ENCODE peak calls at places on chromosomes 1 and 21, in six cellular contexts. One of them, this sample, is unnamed.

GRCh38 chr21:32137266-32137665 is 141.6 kb downstream of the MIS18A start:
- DNase-seq in HFFc6: no peak
- DNase-seq in foreskin fibroblast: no peak
- DNase-seq in tibial artery: no peak
- DNase-seq in fibroblast of lung: no peak
- DNase-seq in GM12865: peak
- DNase-seq in this sample: no peak

GRCh38 chr1:237779356-237779755 is 111.4 kb downstream of the ZP4 start:
- DNase-seq in HFFc6: no peak
- DNase-seq in foreskin fibroblast: no peak
- DNase-seq in tibial artery: no peak
- DNase-seq in fibroblast of lung: no peak
- DNase-seq in GM12865: no peak
- DNase-seq in this sample: no peak

GRCh38 chr1:221768444-221769066 is 26.7 kb upstream of the DUSP10 start:
- DNase-seq in HFFc6: no peak
- DNase-seq in foreskin fibroblast: peak
- DNase-seq in tibial artery: no peak
- DNase-seq in fibroblast of lung: no peak
- DNase-seq in GM12865: no peak
- DNase-seq in this sample: no peak

GRCh38 chr1:36555041-36555440 is 72.3 kb upstream of the CSF3R start:
- DNase-seq in HFFc6: no peak
- DNase-seq in foreskin fibroblast: no peak
- DNase-seq in tibial artery: no peak
- DNase-seq in fibroblast of lung: no peak
- DNase-seq in GM12865: no peak
- DNase-seq in this sample: no peak

GRCh38 chr1:180675586-180675985 is 43.8 kb downstream of the XPR1 start:
- DNase-seq in HFFc6: no peak
- DNase-seq in foreskin fibroblast: peak
- DNase-seq in tibial artery: no peak
- DNase-seq in fibroblast of lung: no peak
- DNase-seq in GM12865: no peak
- DNase-seq in this sample: no peak

GRCh38 chr1:6988796-6989195 is 203.5 kb downstream of the CAMTA1 start:
- DNase-seq in HFFc6: no peak
- DNase-seq in foreskin fibroblast: no peak
- DNase-seq in tibial artery: no peak
- DNase-seq in fibroblast of lung: no peak
- DNase-seq in GM12865: no peak
- DNase-seq in this sample: no peak

GRCh38 chr1:114208659-114209215 is 55.1 kb upstream of the SYT6 start:
- DNase-seq in HFFc6: no peak
- DNase-seq in foreskin fibroblast: peak
- DNase-seq in tibial artery: no peak
- DNase-seq in fibroblast of lung: no peak
- DNase-seq in GM12865: no peak
- DNase-seq in this sample: no peak

GRCh38 chr1:193905288-193906085 is 719.1 kb upstream of the B3GALT2 start:
- DNase-seq in HFFc6: peak
- DNase-seq in foreskin fibroblast: peak
- DNase-seq in tibial artery: no peak
- DNase-seq in fibroblast of lung: peak
- DNase-seq in GM12865: no peak
- DNase-seq in this sample: no peak

GRCh38 chr1:221366495-221367095 is 375.3 kb downstream of the DUSP10 start:
- DNase-seq in HFFc6: no peak
- DNase-seq in foreskin fibroblast: no peak
- DNase-seq in tibial artery: no peak
- DNase-seq in fibroblast of lung: no peak
- DNase-seq in GM12865: no peak
- DNase-seq in this sample: no peak

GRCh38 chr1:56561227-56562019 is 17.9 kb downstream of the PLPP3 start:
- DNase-seq in HFFc6: no peak
- DNase-seq in foreskin fibroblast: no peak
- DNase-seq in tibial artery: no peak
- DNase-seq in fibroblast of lung: no peak
- DNase-seq in GM12865: no peak
- DNase-seq in this sample: no peak

GRCh38 chr1:53254011-53254640 is 15.8 kb upstream of the MAGOH start:
- DNase-seq in HFFc6: peak
- DNase-seq in foreskin fibroblast: peak
- DNase-seq in tibial artery: no peak
- DNase-seq in fibroblast of lung: peak
- DNase-seq in GM12865: no peak
- DNase-seq in this sample: no peak

GRCh38 chr1:241253491-241253890 is 103.5 kb downstream of the RGS7 start:
- DNase-seq in HFFc6: no peak
- DNase-seq in foreskin fibroblast: peak
- DNase-seq in tibial artery: no peak
- DNase-seq in fibroblast of lung: peak
- DNase-seq in GM12865: no peak
- DNase-seq in this sample: no peak

GRCh38 chr1:31672988-31673387 is 28.3 kb upstream of the PEF1 start:
- DNase-seq in HFFc6: no peak
- DNase-seq in foreskin fibroblast: peak
- DNase-seq in tibial artery: peak
- DNase-seq in fibroblast of lung: no peak
- DNase-seq in GM12865: no peak
- DNase-seq in this sample: no peak

GRCh38 chr1:64686828-64687724 is 57.8 kb upstream of the RAVER2 start:
- DNase-seq in HFFc6: peak
- DNase-seq in foreskin fibroblast: peak
- DNase-seq in tibial artery: no peak
- DNase-seq in fibroblast of lung: peak
- DNase-seq in GM12865: peak
- DNase-seq in this sample: peak

GRCh38 chr1:77370588-77371306 is 88.9 kb downstream of the AK5 start:
- DNase-seq in HFFc6: peak
- DNase-seq in foreskin fibroblast: peak
- DNase-seq in tibial artery: no peak
- DNase-seq in fibroblast of lung: peak
- DNase-seq in GM12865: no peak
- DNase-seq in this sample: no peak

GRCh38 chr1:47104816-47105215 is 32.4 kb upstream of the CYP4A22 start:
- DNase-seq in HFFc6: no peak
- DNase-seq in foreskin fibroblast: no peak
- DNase-seq in tibial artery: no peak
- DNase-seq in fibroblast of lung: no peak
- DNase-seq in GM12865: no peak
- DNase-seq in this sample: no peak

GRCh38 chr1:215710340-215710971 is 143.4 kb downstream of the KCTD3 start:
- DNase-seq in HFFc6: peak
- DNase-seq in foreskin fibroblast: peak
- DNase-seq in tibial artery: no peak
- DNase-seq in fibroblast of lung: peak
- DNase-seq in GM12865: peak
- DNase-seq in this sample: peak

DNA sequence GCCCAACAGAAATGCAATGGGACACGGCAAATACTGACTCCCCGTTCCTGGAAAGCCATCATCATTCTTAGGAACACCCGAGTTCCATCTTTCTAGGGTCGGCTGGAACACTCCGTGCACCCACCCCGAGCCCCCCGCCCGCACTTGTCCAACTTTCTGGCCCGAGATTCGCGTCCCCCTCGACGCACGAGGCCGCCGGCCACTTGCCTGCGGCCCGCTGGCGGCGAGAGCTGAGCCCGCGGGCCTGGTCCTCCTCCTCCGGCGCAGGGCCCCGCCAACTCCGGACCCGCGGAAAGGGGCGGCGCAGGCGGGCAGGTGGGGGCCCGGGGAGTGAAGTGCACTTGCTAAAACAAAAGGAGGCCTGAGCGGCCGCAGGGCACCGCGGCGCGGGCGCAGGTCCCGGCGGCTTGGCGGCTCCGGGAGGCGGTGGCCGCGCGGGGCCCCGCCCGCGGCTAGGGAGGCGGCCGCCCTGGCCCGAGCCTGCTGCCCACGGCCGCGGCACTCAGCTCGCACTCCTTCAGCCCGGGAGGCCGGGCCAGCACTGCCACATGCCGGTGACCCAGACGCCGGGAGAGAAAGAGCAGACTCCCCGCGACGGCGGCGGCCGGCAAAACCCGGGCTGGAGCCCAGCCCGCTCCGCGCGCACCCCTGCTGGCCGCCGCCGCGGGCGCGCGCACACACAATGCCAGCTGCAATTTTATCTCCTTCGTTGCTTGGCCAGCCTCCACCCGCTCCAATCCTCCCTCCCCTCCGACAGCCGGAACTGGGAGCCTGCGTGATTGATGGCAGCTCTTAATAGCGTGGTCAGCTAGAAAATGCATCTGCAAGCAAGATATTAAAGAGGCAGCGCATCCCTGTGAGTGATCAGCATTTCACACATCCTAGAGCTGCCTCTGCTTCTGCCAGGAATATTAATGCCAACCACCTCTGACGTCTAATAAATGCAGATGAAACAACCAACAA is 114.3 kb downstream of the RERE start:
- DNase-seq in HFFc6: peak
- DNase-seq in foreskin fibroblast: peak
- DNase-seq in tibial artery: peak
- DNase-seq in fibroblast of lung: peak
- DNase-seq in GM12865: peak
- DNase-seq in this sample: peak
- TF ChIP-seq CTCF in HFFc6: peak
- TF ChIP-seq CTCF in foreskin fibroblast: no peak
- TF ChIP-seq CTCF in tibial artery: no peak
- TF ChIP-seq CTCF in fibroblast of lung: no peak
- TF ChIP-seq CTCF in GM12865: peak
- TF ChIP-seq CTCF in this sample: peak

GRCh38 chr1:11594625-11595024 is 59.6 kb downstream of the FBXO2 start:
- DNase-seq in HFFc6: no peak
- DNase-seq in foreskin fibroblast: no peak
- DNase-seq in tibial artery: no peak
- DNase-seq in fibroblast of lung: no peak
- DNase-seq in GM12865: no peak
- DNase-seq in this sample: no peak

GRCh38 chr1:11592752-11593151 is 61.5 kb downstream of the FBXO2 start:
- DNase-seq in HFFc6: no peak
- DNase-seq in foreskin fibroblast: no peak
- DNase-seq in tibial artery: no peak
- DNase-seq in fibroblast of lung: no peak
- DNase-seq in GM12865: no peak
- DNase-seq in this sample: no peak

GRCh38 chr1:11595287-11595686 is 58.9 kb downstream of the FBXO2 start:
- DNase-seq in HFFc6: no peak
- DNase-seq in foreskin fibroblast: no peak
- DNase-seq in tibial artery: no peak
- DNase-seq in fibroblast of lung: no peak
- DNase-seq in GM12865: no peak
- DNase-seq in this sample: no peak

GRCh38 chr1:11596295-11596694 is 57.9 kb downstream of the FBXO2 start:
- DNase-seq in HFFc6: no peak
- DNase-seq in foreskin fibroblast: no peak
- DNase-seq in tibial artery: no peak
- DNase-seq in fibroblast of lung: no peak
- DNase-seq in GM12865: no peak
- DNase-seq in this sample: no peak

GRCh38 chr1:11594222-11594621 is 60.0 kb downstream of the FBXO2 start:
- DNase-seq in HFFc6: peak
- DNase-seq in foreskin fibroblast: peak
- DNase-seq in tibial artery: no peak
- DNase-seq in fibroblast of lung: peak
- DNase-seq in GM12865: no peak
- DNase-seq in this sample: no peak
- TF ChIP-seq CTCF in HFFc6: peak
- TF ChIP-seq CTCF in foreskin fibroblast: no peak
- TF ChIP-seq CTCF in tibial artery: peak
- TF ChIP-seq CTCF in fibroblast of lung: no peak
- TF ChIP-seq CTCF in GM12865: no peak
- TF ChIP-seq CTCF in this sample: no peak

GRCh38 chr1:93746423-93746822 is 64.8 kb upstream of the BCAR3 start:
- DNase-seq in HFFc6: no peak
- DNase-seq in foreskin fibroblast: no peak
- DNase-seq in tibial artery: no peak
- DNase-seq in fibroblast of lung: no peak
- DNase-seq in GM12865: no peak
- DNase-seq in this sample: no peak

GRCh38 chr1:93749487-93749886 is 67.8 kb upstream of the BCAR3 start:
- DNase-seq in HFFc6: no peak
- DNase-seq in foreskin fibroblast: no peak
- DNase-seq in tibial artery: no peak
- DNase-seq in fibroblast of lung: no peak
- DNase-seq in GM12865: no peak
- DNase-seq in this sample: no peak

GRCh38 chr1:93751391-93752250 is 70.0 kb upstream of the BCAR3 start:
- DNase-seq in HFFc6: no peak
- DNase-seq in foreskin fibroblast: no peak
- DNase-seq in tibial artery: no peak
- DNase-seq in fibroblast of lung: no peak
- DNase-seq in GM12865: no peak
- DNase-seq in this sample: no peak

GRCh38 chr1:93750946-93751345 is 69.3 kb upstream of the BCAR3 start:
- DNase-seq in HFFc6: no peak
- DNase-seq in foreskin fibroblast: no peak
- DNase-seq in tibial artery: no peak
- DNase-seq in fibroblast of lung: no peak
- DNase-seq in GM12865: peak
- DNase-seq in this sample: no peak

DNA sequence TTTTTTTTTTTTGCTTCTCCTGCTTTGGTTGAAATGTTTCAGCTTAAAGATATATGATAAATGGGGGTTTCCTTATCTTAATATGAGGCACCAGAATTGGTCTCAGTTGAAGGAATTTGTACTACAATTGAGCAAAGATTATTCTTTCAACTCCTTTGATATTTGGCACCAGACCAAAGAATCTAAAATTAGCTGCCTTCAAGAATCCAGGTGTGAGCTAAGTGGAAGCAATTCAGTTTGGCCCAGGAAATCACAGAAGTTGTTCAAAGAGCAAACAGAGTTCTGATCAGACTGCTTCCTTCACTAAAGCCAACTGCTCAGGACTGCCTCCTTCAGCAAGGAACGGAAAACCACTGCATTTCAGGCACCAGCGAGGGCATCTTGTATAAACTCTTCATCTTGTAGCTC is 68.3 kb upstream of the BCAR3 start:
- DNase-seq in HFFc6: no peak
- DNase-seq in foreskin fibroblast: peak
- DNase-seq in tibial artery: no peak
- DNase-seq in fibroblast of lung: no peak
- DNase-seq in GM12865: peak
- DNase-seq in this sample: peak
- TF ChIP-seq CTCF in HFFc6: no peak
- TF ChIP-seq CTCF in foreskin fibroblast: no peak
- TF ChIP-seq CTCF in tibial artery: no peak
- TF ChIP-seq CTCF in fibroblast of lung: no peak
- TF ChIP-seq CTCF in GM12865: peak
- TF ChIP-seq CTCF in this sample: no peak

DNA sequence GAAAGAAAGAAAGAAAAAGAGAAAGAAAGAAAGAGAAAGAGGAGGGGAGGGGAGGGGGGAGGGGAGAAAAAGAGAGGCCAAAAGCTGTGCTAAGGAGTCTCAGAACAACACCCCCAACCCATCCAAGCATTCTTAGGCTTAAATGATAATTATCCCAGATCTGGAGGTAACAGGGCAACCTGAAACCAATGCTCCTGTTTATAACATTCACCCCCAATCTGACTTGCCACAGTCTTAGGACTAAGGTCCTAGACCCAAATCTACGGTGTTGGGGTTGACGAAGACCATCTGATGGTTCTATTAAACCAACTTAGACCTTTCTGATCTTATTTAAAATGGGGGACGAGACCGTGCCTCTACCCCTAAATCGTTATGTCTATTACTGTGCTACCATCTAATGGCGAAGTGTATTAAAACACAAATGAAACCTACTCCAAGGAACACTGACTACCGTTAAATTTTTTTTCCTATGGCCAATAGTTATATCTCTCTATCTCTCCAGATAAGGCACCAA is 119.3 kb upstream of the CDC42BPA start:
- DNase-seq in HFFc6: peak
- DNase-seq in foreskin fibroblast: peak
- DNase-seq in tibial artery: no peak
- DNase-seq in fibroblast of lung: peak
- DNase-seq in GM12865: peak
- DNase-seq in this sample: peak
- TF ChIP-seq CTCF in HFFc6: peak
- TF ChIP-seq CTCF in foreskin fibroblast: peak
- TF ChIP-seq CTCF in tibial artery: peak
- TF ChIP-seq CTCF in fibroblast of lung: peak
- TF ChIP-seq CTCF in GM12865: no peak
- TF ChIP-seq CTCF in this sample: no peak

This sample was measured in GM20000.